ENCODE peak calls at places on chromosomes 3 and 15, in ten cellular contexts. Z is cardiac muscle cell, O is A549, W is mucosa of descending colon, N is keratinocyte, X is PC-3, B is fibroblast of lung, Y is thoracic aorta, D is DND-41, L is small intestine. V is an unnamed sample.

GRCh38 chr3:139180489-139180888 is 135.8 kb upstream of the PRR23C start:
- DNase-seq in Z (no peak), O (no peak), W (no peak), N (no peak), X (no peak), B (no peak), Y (no peak), D (no peak), L (no peak), V (no peak)

GRCh38 chr15:55872471-55872870 is 120.9 kb downstream of the NEDD4 start:
- DNase-seq in Z (no peak), O (no peak), W (no peak), N (no peak), X (no peak), B (no peak), Y (no peak), D (no peak), L (no peak), V (no peak)

GRCh38 chr3:43218156-43218555 is 68.2 kb upstream of the SNRK start:
- DNase-seq in Z (no peak), O (no peak), W (no peak), N (no peak), X (no peak), B (no peak), Y (no peak), D (no peak), L (no peak), V (no peak)

GRCh38 chr3:50365080-50365841 is 5.9 kb upstream of the TMEM115 start:
- DNase-seq in Z (peak; percentile 76), O (no peak), W (peak; percentile 96), N (peak; percentile 81), X (peak; percentile 82), B (peak; percentile 58), Y (peak; percentile 65), D (peak; percentile 80), L (peak; percentile 95), V (peak; percentile 90)

GRCh38 chr3:194326192-194327029 is 24.7 kb downstream of the CPN2 start:
- DNase-seq in Z (peak; percentile 46), O (peak; percentile 57), W (no peak), N (no peak), X (no peak), B (peak; percentile 54), Y (no peak), D (no peak), L (peak; percentile 17), V (no peak)

GRCh38 chr15:27844018-27844666 is 255.0 kb downstream of the OCA2 start:
- DNase-seq in Z (peak; percentile 44), O (no peak), W (no peak), N (peak; percentile 1), X (peak; percentile 71), B (peak; percentile 94), Y (no peak), D (no peak), L (no peak), V (no peak)

GRCh38 chr3:141240290-141241247 is 8.9 kb downstream of the PXYLP1 start:
- DNase-seq in Z (peak; percentile 59), O (no peak), W (no peak), N (no peak), X (no peak), B (peak; percentile 66), Y (no peak), D (peak; percentile 25), L (no peak), V (no peak)

GRCh38 chr3:159253860-159254259 is 452.0 kb downstream of the MFSD1 start:
- DNase-seq in Z (no peak), O (no peak), W (no peak), N (no peak), X (peak; percentile 78), B (peak; percentile 20), Y (no peak), D (no peak), L (no peak), V (no peak)

GRCh38 chr3:49378249-49378899 is 20.2 kb upstream of the GPX1 start:
- DNase-seq in Z (peak; percentile 88), O (no peak), W (peak; percentile 15), N (no peak), X (peak; percentile 44), B (peak; percentile 94), Y (no peak), D (no peak), L (no peak), V (peak; percentile 54)

GRCh38 chr3:119279101-119279554 is 15.1 kb upstream of the ARHGAP31 start:
- DNase-seq in Z (peak; percentile 36), O (peak; percentile 10), W (peak; percentile 44), N (no peak), X (no peak), B (no peak), Y (no peak), D (no peak), L (peak; percentile 16), V (no peak)

GRCh38 chr15:35921051-35921450 is 375.1 kb upstream of the DPH6 start:
- DNase-seq in Z (peak; percentile 7), O (no peak), W (no peak), N (no peak), X (no peak), B (no peak), Y (no peak), D (no peak), L (no peak), V (no peak)

GRCh38 chr15:63507878-63508818 is 3.8 kb downstream of the USP3 start:
- DNase-seq in Z (no peak), O (no peak), W (no peak), N (no peak), X (no peak), B (no peak), Y (no peak), D (no peak), L (no peak), V (no peak)
- H3K4me3 ChIP-seq in Z (no peak overlapping the region), O (no peak overlapping the region), W (no peak overlapping the region), N (no peak overlapping the region), X (peak overlapping the region; percentile 45), B (no peak overlapping the region), Y (no peak overlapping the region), D (no peak overlapping the region), L (no peak overlapping the region), V (no peak overlapping the region)

GRCh38 chr3:23821858-23822257 is 16.1 kb downstream of the UBE2E1 start:
- DNase-seq in Z (no peak), O (no peak), W (no peak), N (no peak), X (no peak), B (no peak), Y (no peak), D (no peak), L (no peak), V (no peak)
- H3K4me1 ChIP-seq in Z (peaks cover 27% of the 10 kb centered on the region), O (peaks cover 38% of the 10 kb centered on the region), W (peaks cover 13% of the 10 kb centered on the region), N (peaks cover 20% of the 10 kb centered on the region), X (peaks cover 9% of the 10 kb centered on the region), B (no peaks in the 10 kb centered on the region), Y (peaks cover 7% of the 10 kb centered on the region), D (no peaks in the 10 kb centered on the region), L (no peaks in the 10 kb centered on the region), V (peaks cover 44% of the 10 kb centered on the region)

GRCh38 chr15:77481670-77482069 is 61.0 kb downstream of the HMG20A start:
- DNase-seq in Z (peak; percentile 67), O (no peak), W (no peak), N (no peak), X (no peak), B (peak; percentile 84), Y (no peak), D (no peak), L (no peak), V (no peak)
- H3K4me3 ChIP-seq in Z (no peak overlapping the region), O (no peak overlapping the region), W (no peak overlapping the region), N (no peak overlapping the region), X (no peak overlapping the region), B (no peak overlapping the region), Y (no peak overlapping the region), D (no peak overlapping the region), L (no peak overlapping the region), V (no peak overlapping the region)

DNA sequence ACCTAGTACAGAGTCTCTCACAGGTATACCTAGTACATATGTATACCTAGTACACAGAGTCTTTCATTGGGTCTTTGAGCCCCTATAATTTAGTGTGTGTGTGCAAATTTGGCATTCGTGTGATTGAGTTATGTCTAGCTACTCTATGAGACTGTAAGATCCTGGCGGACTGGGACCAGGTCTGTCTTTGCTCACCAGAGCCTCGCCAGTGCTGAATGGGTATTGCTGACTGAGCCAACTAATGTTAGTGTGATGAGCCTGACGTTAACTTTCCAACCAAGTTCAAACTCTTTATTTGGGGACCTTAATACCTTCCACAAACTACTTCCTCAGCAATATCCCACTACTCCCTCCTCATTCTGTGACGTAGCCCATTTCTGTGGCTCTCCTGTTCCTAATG is 35.6 kb downstream of the SETMAR start:
- DNase-seq in Z (no peak), O (no peak), W (no peak), N (no peak), X (no peak), B (no peak), Y (no peak), D (no peak), L (no peak), V (no peak)
- H3K4me1 ChIP-seq in Z (no peaks in the 10 kb centered on the region), O (no peaks in the 10 kb centered on the region), W (no peaks in the 10 kb centered on the region), N (no peaks in the 10 kb centered on the region), X (no peaks in the 10 kb centered on the region), B (no peaks in the 10 kb centered on the region), Y (peaks cover 5% of the 10 kb centered on the region), D (no peaks in the 10 kb centered on the region), L (no peaks in the 10 kb centered on the region), V (no peaks in the 10 kb centered on the region)

GRCh38 chr3:134028486-134029255 is 1.1 kb downstream of the SLCO2A1 start:
- DNase-seq in Z (no peak), O (no peak), W (no peak), N (no peak), X (no peak), B (no peak), Y (no peak), D (no peak), L (no peak), V (no peak)
- H3K4me3 ChIP-seq in Z (peak overlapping the region; percentile 64), O (peak overlapping the region; percentile 61), W (peak overlapping the region; percentile 19), N (peak overlapping the region; percentile 44), X (peak overlapping the region; percentile 60), B (no peak overlapping the region), Y (peak overlapping the region; percentile 82), D (no peak overlapping the region), L (peak overlapping the region; percentile 73), V (peak overlapping the region; percentile 66)

GRCh38 chr15:74789171-74789627 is 7.3 kb downstream of the CSK start:
- DNase-seq in Z (no peak), O (no peak), W (peak; percentile 82), N (no peak), X (peak; percentile 41), B (no peak), Y (no peak), D (no peak), L (peak; percentile 93), V (no peak)

GRCh38 chr15:74788716-74789151 is 6.9 kb downstream of the CSK start:
- DNase-seq in Z (no peak), O (no peak), W (peak; percentile 61), N (no peak), X (no peak), B (no peak), Y (no peak), D (peak; percentile 60), L (peak; percentile 60), V (no peak)

GRCh38 chr15:74786659-74787165 is 4.8 kb downstream of the CSK start:
- DNase-seq in Z (no peak), O (no peak), W (peak; percentile 24), N (no peak), X (no peak), B (no peak), Y (no peak), D (no peak), L (no peak), V (no peak)

GRCh38 chr15:74788042-74788715 is 6.3 kb downstream of the CSK start:
- DNase-seq in Z (no peak), O (no peak), W (no peak), N (no peak), X (no peak), B (no peak), Y (no peak), D (no peak), L (no peak), V (no peak)

GRCh38 chr15:74787251-74788041 is 5.6 kb downstream of the CSK start:
- DNase-seq in Z (peak; percentile 76), O (peak; percentile 82), W (peak; percentile 81), N (no peak), X (no peak), B (peak; percentile 74), Y (no peak), D (peak; percentile 94), L (peak; percentile 88), V (peak; percentile 76)
- H3K4me1 ChIP-seq in Z (peaks cover 40% of the 10 kb centered on the region), O (peaks cover 31% of the 10 kb centered on the region), W (peaks cover 69% of the 10 kb centered on the region), N (peaks cover 71% of the 10 kb centered on the region), X (peaks cover 24% of the 10 kb centered on the region), B (peaks cover 69% of the 10 kb centered on the region), Y (peaks cover 74% of the 10 kb centered on the region), D (peaks cover 73% of the 10 kb centered on the region), L (peaks cover 7% of the 10 kb centered on the region), V (peaks cover 90% of the 10 kb centered on the region)

V was measured in psoas muscle.